ENCODE peak calls at places on chromosomes 12 and 14, in ten cellular contexts. N, L, O, J, Q, S, G, C, U and H are unnamed samples.

GRCh38 chr12:9115731-9116689 is at the start of gene A2M:
- DNase-seq in Q (no peak), N (no peak), J (no peak), C (no peak), O (peak; percentile 52), S (no peak), U (no peak), G (no peak), L (no peak), H (peak; percentile 13)

GRCh38 chr12:44379827-44380226 is 496.3 kb downstream of the NELL2 start:
- DNase-seq in G (no peak), N (no peak), L (no peak), O (no peak), S (no peak), U (no peak), C (peak; percentile 11), J (peak; percentile 3), Q (no peak), H (no peak)

GRCh38 chr14:76257111-76257803 is 105.5 kb downstream of the GPATCH2L start:
- DNase-seq in S (no peak), L (no peak), G (no peak), O (no peak), U (no peak), J (no peak), Q (no peak), C (no peak), N (no peak), H (no peak)

GRCh38 chr14:24576766-24577165 is 716 bp upstream of the CTSG start:
- DNase-seq in O (peak; percentile 45), L (no peak), C (no peak), U (no peak), Q (no peak), J (no peak), S (no peak), N (no peak), G (no peak), H (no peak)

GRCh38 chr12:132130690-132131089 is 13.4 kb downstream of the DDX51 start:
- DNase-seq in Q (no peak), L (no peak), U (no peak), C (no peak), O (no peak), S (no peak), J (no peak), G (no peak), N (no peak), H (no peak)

GRCh38 chr12:4957781-4958180 is 48.1 kb downstream of the KCNA1 start:
- DNase-seq in N (no peak), J (no peak), C (no peak), O (no peak), S (no peak), L (no peak), Q (no peak), G (no peak), U (no peak), H (no peak)

GRCh38 chr14:59565112-59565511 is 11.5 kb downstream of the CCDC175 start:
- DNase-seq in G (no peak), S (no peak), U (no peak), N (no peak), Q (no peak), L (no peak), O (no peak), C (no peak), J (no peak), H (peak; percentile 22)

GRCh38 chr12:104426926-104427546 is 29.7 kb upstream of the CHST11 start:
- DNase-seq in O (no peak), J (no peak), Q (no peak), N (no peak), U (no peak), C (peak; percentile 48), G (no peak), L (peak; percentile 25), S (no peak), H (no peak)

GRCh38 chr14:23439107-23439835 is 3.8 kb upstream of the MYH7 start:
- DNase-seq in L (no peak), Q (no peak), N (no peak), C (no peak), O (peak; percentile 8), U (no peak), G (no peak), S (peak; percentile 13), J (no peak), H (no peak)